ENCODE peak calls at places on chromosomes 7 and 10, in eight cellular contexts. K is effector memory CD4-positive, alpha-beta T cell; U is NCI-H1092 treated with DMSO at 0.1 percent for 48 hours; L is iPS-NIHi11; Z is activated CD4-positive, alpha-beta T cell treated with anti-CD3 and anti-CD28 coated beads, Interleukin-2, amount 50 U/mL, for 1 hour; E is NCI-H748 treated with DMSO at 0.1 percent for 48 hours; H is islet precursor cell; X is IMR-90. D is an unnamed sample.
A peak's percentile ranks its signal among the peaks of the same experiment; 100 is the strongest.

GRCh38 chr10:5959581-5960069 is 17.7 kb downstream of the IL15RA start:
- DNase-seq in K (no peak), U (no peak), L (no peak), Z (no peak), E (no peak), H (peak; percentile 42), X (no peak), D (no peak)

GRCh38 chr7:135320277-135320676 is 86.6 kb downstream of the STRA8 start:
- DNase-seq in K (no peak), U (peak; percentile 94), L (peak; percentile 37), Z (no peak), E (no peak), H (no peak), X (peak; percentile 86), D (peak; percentile 88)

GRCh38 chr10:102335184-102335583 is 60.3 kb upstream of the NFKB2 start:
- DNase-seq in K (no peak), U (no peak), L (no peak), Z (no peak), E (no peak), H (no peak), X (peak; percentile 15), D (no peak)

GRCh38 chr7:116180302-116180701 is 30.0 kb upstream of the TES start:
- DNase-seq in K (no peak), U (peak; percentile 36), L (peak; percentile 37), Z (peak; percentile 11), E (peak; percentile 41), H (peak; percentile 57), X (peak; percentile 68), D (peak; percentile 74)

GRCh38 chr7:17374157-17374556 is 75.7 kb downstream of the AHR start:
- DNase-seq in K (no peak), U (no peak), L (no peak), Z (no peak), E (no peak), H (no peak), X (no peak), D (no peak)

GRCh38 chr7:51102828-51103227 is 213.8 kb downstream of the COBL start:
- DNase-seq in K (no peak), U (no peak), L (no peak), Z (no peak), E (no peak), H (no peak), X (no peak), D (peak; percentile 37)

GRCh38 chr7:159026271-159027047 is 118.2 kb downstream of the VIPR2 start:
- DNase-seq in K (no peak), U (no peak), L (no peak), Z (no peak), E (no peak), H (peak; percentile 47), X (no peak), D (no peak)

GRCh38 chr7:36670585-36671431 is 53.5 kb downstream of the AOAH start:
- DNase-seq in K (peak; percentile 22), U (peak; percentile 74), L (peak; percentile 74), Z (peak; percentile 66), E (peak; percentile 72), H (peak; percentile 79), X (peak; percentile 62), D (peak; percentile 68)

GRCh38 chr7:37311282-37311868 is 137.3 kb downstream of the ELMO1 start:
- DNase-seq in K (no peak), U (no peak), L (no peak), Z (peak; percentile 28), E (no peak), H (no peak), X (peak; percentile 7), D (peak; percentile 7)

GRCh38 chr7:36080843-36081242 is 72.2 kb upstream of the EEPD1 start:
- DNase-seq in K (no peak), U (no peak), L (no peak), Z (no peak), E (no peak), H (no peak), X (no peak), D (no peak)

GRCh38 chr7:16688249-16688648 is 42.3 kb downstream of the BZW2 start:
- DNase-seq in K (no peak), U (no peak), L (no peak), Z (no peak), E (no peak), H (no peak), X (no peak), D (no peak)

GRCh38 chr10:102657451-102657850 is 13.2 kb downstream of the TRIM8 start:
- DNase-seq in K (no peak), U (no peak), L (no peak), Z (no peak), E (no peak), H (peak; percentile 42), X (no peak), D (no peak)

GRCh38 chr7:99030145-99030856 is 113.6 kb downstream of the SMURF1 start:
- DNase-seq in K (no peak), U (no peak), L (no peak), Z (no peak), E (no peak), H (no peak), X (no peak), D (no peak)

GRCh38 chr7:126495001-126495400 is 757.7 kb downstream of the GRM8 start:
- DNase-seq in K (no peak), U (no peak), L (no peak), Z (no peak), E (no peak), H (no peak), X (no peak), D (no peak)

GRCh38 chr7:101681170-101682007 is 52.3 kb upstream of the MYL10 start:
- DNase-seq in K (no peak), U (no peak), L (peak; percentile 65), Z (no peak), E (no peak), H (peak; percentile 84), X (peak; percentile 87), D (peak; percentile 90)

GRCh38 chr7:47724335-47724982 is 142.5 kb upstream of the TNS3 start:
- DNase-seq in K (no peak), U (peak; percentile 2), L (peak; percentile 59), Z (no peak), E (no peak), H (no peak), X (peak; percentile 96), D (peak; percentile 93)

GRCh38 chr10:132027423-132027983 is 38.2 kb upstream of the JAKMIP3 start:
- DNase-seq in K (no peak), U (no peak), L (no peak), Z (no peak), E (no peak), H (peak; percentile 69), X (peak; percentile 53), D (peak; percentile 22)

GRCh38 chr7:134948736-134949135 is 37.6 kb upstream of the AGBL3 start:
- DNase-seq in K (no peak), U (no peak), L (no peak), Z (no peak), E (no peak), H (no peak), X (peak; percentile 37), D (no peak)

GRCh38 chr10:94760586-94761178 is 1.8 kb upstream of the CYP2C19 start:
- DNase-seq in K (no peak), U (no peak), L (no peak), Z (no peak), E (no peak), H (no peak), X (no peak), D (no peak)

GRCh38 chr7:80330434-80330833 is 181.4 kb downstream of the GNAT3 start:
- DNase-seq in K (no peak), U (no peak), L (no peak), Z (no peak), E (no peak), H (no peak), X (peak; percentile 83), D (peak; percentile 72)

GRCh38 chr7:158109364-158110033 is 478.1 kb downstream of the PTPRN2 start:
- DNase-seq in K (no peak), U (no peak), L (no peak), Z (no peak), E (no peak), H (no peak), X (no peak), D (no peak)

GRCh38 chr7:35695628-35695888 is 623 bp upstream of the HERPUD2 start:
- DNase-seq in K (no peak), U (no peak), L (no peak), Z (peak; percentile 16), E (no peak), H (no peak), X (no peak), D (peak; percentile 15)

GRCh38 chr7:139808401-139808800 is 20.7 kb upstream of the TBXAS1 start:
- DNase-seq in K (no peak), U (peak; percentile 13), L (no peak), Z (no peak), E (no peak), H (no peak), X (no peak), D (no peak)

GRCh38 chr10:110805292-110805691 is 66.4 kb upstream of the PDCD4 start:
- DNase-seq in K (no peak), U (no peak), L (no peak), Z (no peak), E (no peak), H (no peak), X (no peak), D (no peak)